ENCODE peak calls at places on chromosomes 2 and 18, in four cellular contexts. Q is gastrocnemius medialis, C is IMR-90, T is adrenal gland. K is an unnamed sample.

GRCh38 chr2:25372405-25373268 is 30.9 kb upstream of the DNMT3A start:
- DNase-seq in T (peak), Q (no peak), C (no peak), K (peak)

GRCh38 chr2:74290466-74291216 is 52.6 kb downstream of the SLC4A5 start:
- DNase-seq in Q (no peak), C (no peak), T (no peak), K (no peak)

GRCh38 chr18:5195656-5196055 is 1.4 kb downstream of the AKAIN1 start:
- DNase-seq in T (no peak), Q (no peak), C (no peak), K (no peak)

GRCh38 chr2:127810156-127810636 is 775 bp downstream of the WDR33 start:
- DNase-seq in T (no peak), C (peak), Q (no peak), K (peak)

GRCh38 chr2:102245266-102246151 is 58.7 kb downstream of the IL1RL2 start:
- DNase-seq in T (no peak), C (peak), Q (no peak), K (no peak)

GRCh38 chr2:8090748-8091700 is 590.8 kb upstream of the ID2 start:
- DNase-seq in Q (peak), T (peak), C (peak), K (peak)

GRCh38 chr2:69720404-69720803 is 21.5 kb upstream of the ANXA4 start:
- DNase-seq in Q (no peak), T (no peak), C (peak), K (no peak)

GRCh38 chr18:72235422-72235821 is 308.7 kb downstream of the CBLN2 start:
- DNase-seq in Q (no peak), C (no peak), T (no peak), K (no peak)

DNA sequence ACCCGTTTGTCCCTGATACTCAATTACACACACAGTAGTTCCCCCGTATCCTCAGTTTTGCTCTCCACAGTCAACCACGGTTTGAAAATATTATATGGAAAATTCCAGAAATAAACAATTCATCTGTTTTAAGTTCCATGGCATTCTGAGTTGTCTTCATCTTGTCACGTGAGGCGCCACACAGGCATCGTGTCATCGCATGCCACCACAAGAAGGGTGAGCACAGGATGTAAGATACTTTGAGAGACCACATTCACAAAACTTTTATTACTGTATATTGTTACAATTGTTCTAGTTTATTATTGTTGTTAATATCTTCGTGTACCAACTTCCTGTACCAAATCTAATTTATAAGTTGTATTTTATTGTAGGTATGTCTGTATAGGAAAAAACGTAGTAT is 17.7 kb downstream of the ADNP2 start:
- DNase-seq in Q (no peak), T (no peak), C (no peak), K (no peak)
- TF ChIP-seq POLR2A in Q (no peak), T (no peak), C (no peak), K (no peak)

GRCh38 chr2:190462611-190463010 is 54.5 kb downstream of the MFSD6 start:
- DNase-seq in T (no peak), C (no peak), Q (no peak), K (no peak)

GRCh38 chr2:190468814-190469569 is 60.8 kb downstream of the MFSD6 start:
- DNase-seq in C (peak), Q (peak), T (peak), K (no peak)

GRCh38 chr2:190467575-190468083 is 59.5 kb downstream of the MFSD6 start:
- DNase-seq in C (peak), Q (no peak), T (peak), K (no peak)

GRCh38 chr2:190466819-190467444 is 58.8 kb downstream of the MFSD6 start:
- DNase-seq in T (no peak), Q (no peak), C (peak), K (no peak)

DNA sequence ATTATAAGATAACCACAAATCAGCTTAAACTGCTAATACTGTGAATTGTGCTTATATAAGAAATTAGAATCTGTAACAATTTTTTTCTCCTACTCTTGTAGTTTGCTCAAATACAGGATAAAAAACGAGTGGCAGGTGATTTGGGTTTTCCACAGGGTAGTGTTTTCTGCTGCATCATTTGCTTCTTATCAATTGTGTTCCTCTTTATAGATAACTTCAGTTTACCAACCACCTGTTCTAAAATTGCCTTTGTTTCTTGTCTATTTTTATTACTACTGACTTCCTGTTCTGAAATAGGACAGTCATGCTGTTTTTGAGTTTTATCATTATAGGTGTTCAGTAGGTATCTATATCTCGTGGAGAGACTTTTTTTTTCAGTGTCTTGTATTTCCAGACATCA is 56.9 kb downstream of the MFSD6 start:
- DNase-seq in C (no peak), Q (no peak), T (no peak), K (no peak)
- TF ChIP-seq POLR2A in C (no peak), Q (no peak), T (no peak), K (no peak)

DNA sequence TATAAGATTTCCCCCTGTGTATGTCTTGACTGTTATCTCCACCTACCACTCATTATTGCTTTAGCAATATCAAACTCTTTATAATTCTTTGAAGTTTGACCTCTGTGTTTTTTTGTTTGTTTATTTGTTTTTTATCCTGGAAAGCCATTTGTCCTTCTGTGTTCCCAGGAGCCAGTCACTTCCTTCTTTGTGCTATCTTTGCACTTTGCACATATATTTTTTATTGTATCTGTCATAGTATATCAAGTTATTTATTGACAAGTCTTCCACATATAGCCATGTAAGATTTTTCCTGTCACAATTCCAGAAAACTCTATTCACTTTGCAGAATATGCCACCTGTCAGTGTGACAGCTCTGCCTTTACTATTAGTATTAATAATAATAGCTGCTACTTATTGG is 66.2 kb downstream of the RND3 start:
- DNase-seq in T (no peak), C (no peak), Q (no peak), K (no peak)
- TF ChIP-seq POLR2A in T (no peak), C (no peak), Q (no peak), K (no peak)

DNA sequence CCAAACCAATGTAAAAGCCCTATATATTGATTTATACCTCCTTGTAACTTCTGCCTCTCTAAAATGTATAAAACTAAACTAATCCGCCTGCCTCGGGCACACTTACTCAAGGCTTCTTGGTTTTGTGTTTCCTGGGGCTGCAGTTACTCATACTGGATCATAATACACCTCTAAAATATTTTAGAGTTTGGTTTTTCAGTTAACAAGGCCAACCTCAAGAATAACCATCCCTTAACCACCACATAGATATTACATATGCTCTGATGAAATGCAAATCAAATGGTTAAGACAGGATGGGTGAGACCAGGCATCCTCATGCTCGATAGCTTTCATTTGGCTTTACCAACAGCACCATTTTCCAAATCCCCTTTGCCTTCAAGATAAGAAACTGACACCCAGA is 46.4 kb downstream of the UXS1 start:
- DNase-seq in T (no peak), C (peak), Q (no peak), K (no peak)
- TF ChIP-seq POLR2A in T (no peak), C (no peak), Q (no peak), K (no peak)

GRCh38 chr2:238820909-238821308 is 27.0 kb upstream of the TWIST2 start:
- DNase-seq in Q (no peak), T (no peak), C (peak), K (no peak)

GRCh38 chr2:238818576-238818975 is 29.3 kb upstream of the TWIST2 start:
- DNase-seq in Q (no peak), C (peak), T (no peak), K (no peak)

GRCh38 chr2:238821391-238821790 is 26.5 kb upstream of the TWIST2 start:
- DNase-seq in T (no peak), Q (no peak), C (peak), K (no peak)

GRCh38 chr2:238821944-238822670 is 25.8 kb upstream of the TWIST2 start:
- DNase-seq in C (no peak), Q (no peak), T (no peak), K (no peak)

DNA sequence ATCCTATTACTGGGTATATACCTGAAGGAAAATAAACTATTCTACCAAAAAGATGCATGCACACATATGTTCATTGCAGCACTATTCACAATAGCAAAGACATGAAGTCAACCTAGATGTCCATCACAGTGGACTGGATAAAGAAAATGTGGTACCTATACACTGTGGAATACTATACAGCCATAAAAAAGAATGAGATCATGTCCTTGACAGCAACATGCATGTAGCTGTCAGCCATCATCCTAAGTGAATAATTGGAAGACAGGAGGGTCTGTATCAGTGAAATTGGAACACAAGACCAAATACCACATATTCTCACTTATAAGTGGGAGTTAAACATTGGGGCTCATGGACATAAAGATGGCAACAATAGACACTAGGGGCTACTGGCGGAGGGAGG is 27.7 kb upstream of the TWIST2 start:
- DNase-seq in C (no peak), Q (no peak), T (no peak), K (no peak)
- TF ChIP-seq POLR2A in C (no peak), Q (no peak), T (no peak), K (no peak)

DNA sequence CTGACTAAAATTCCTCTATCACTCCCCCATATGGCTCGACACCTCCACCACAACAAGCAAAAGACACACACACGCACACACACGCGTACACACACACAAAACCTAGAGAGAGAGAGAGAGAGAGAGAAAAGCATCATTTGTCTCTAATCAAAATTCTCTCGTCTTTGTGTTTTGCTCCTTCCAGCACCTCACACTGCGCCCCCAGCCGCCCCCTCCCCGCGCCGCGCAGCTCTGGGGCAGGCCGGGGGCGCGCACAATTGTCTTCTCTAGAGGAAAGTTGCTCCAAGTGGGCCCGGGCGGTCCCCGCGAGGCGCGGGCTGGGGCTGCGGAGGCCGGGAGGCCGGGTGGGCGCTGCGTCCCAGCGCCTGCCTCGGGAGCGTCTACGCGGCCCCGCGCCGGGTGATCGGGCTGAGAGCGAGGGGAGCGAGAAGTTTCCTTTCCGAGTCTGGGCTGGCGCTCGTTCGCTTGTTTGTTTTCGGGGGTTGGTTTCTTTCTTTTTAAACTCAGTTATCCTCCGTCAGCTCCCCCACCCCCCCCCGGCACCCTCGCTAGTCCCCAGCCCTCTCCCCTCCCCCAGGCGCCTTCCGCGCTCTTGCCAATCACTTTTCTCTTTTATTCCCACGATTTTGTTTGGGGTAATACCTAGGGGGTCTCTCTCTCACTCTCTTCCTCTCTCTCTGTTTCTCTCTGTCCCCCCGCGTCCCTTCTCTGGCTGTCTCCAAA is 4.1 kb downstream of the ZEB2 start:
- DNase-seq in T (peak), Q (no peak), C (no peak), K (peak)
- TF ChIP-seq POLR2A in T (peak), Q (peak), C (peak), K (no peak)

DNA sequence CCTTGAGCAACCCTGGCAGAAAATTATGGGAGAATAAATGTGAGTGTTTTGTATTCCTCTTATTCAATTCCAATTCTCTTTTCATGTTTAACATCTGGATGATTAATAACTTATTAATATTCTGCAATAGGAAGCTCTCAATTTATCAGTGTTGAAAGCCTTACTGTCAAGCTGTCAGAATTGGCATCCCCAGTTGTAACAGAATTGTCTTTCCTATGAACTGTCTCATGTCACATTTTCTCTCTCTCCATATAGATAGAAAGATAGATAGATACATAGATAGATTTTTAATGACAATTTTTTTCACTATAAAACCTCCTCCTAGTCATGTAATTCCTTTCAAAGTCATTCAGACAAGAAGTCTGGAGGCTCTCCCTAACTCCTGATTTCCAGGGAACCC is 331.5 kb downstream of the GALNT13 start:
- DNase-seq in C (no peak), T (no peak), Q (no peak), K (no peak)
- TF ChIP-seq POLR2A in C (no peak), T (no peak), Q (no peak), K (no peak)